ENCODE peak calls at places on chromosomes 6 and 20, in six cellular contexts. One of them, this sample, is unnamed.

GRCh38 chr20:19304389-19304788 is 91.9 kb downstream of the SLC24A3 start:
- DNase-seq in HFFc6: no peak
- DNase-seq in BJ: no peak
- DNase-seq in AG04450: no peak
- DNase-seq in GM20000: no peak
- DNase-seq in cardiac fibroblast: no peak
- DNase-seq in this sample: no peak

GRCh38 chr20:41818991-41819390 is 200.8 kb upstream of the CHD6 start:
- DNase-seq in HFFc6: no peak
- DNase-seq in BJ: no peak
- DNase-seq in AG04450: no peak
- DNase-seq in GM20000: no peak
- DNase-seq in cardiac fibroblast: no peak
- DNase-seq in this sample: no peak

GRCh38 chr6:138528137-138528536 is 28.8 kb upstream of the NHSL1 start:
- DNase-seq in HFFc6: no peak
- DNase-seq in BJ: no peak
- DNase-seq in AG04450: no peak
- DNase-seq in GM20000: no peak
- DNase-seq in cardiac fibroblast: no peak
- DNase-seq in this sample: no peak

GRCh38 chr20:11564491-11564890 is 353.2 kb upstream of the BTBD3 start:
- DNase-seq in HFFc6: no peak
- DNase-seq in BJ: no peak
- DNase-seq in AG04450: no peak
- DNase-seq in GM20000: no peak
- DNase-seq in cardiac fibroblast: no peak
- DNase-seq in this sample: no peak

GRCh38 chr20:25310921-25311728 is 63.2 kb downstream of the PYGB start:
- DNase-seq in HFFc6: peak; percentile 87
- DNase-seq in BJ: peak; percentile 80
- DNase-seq in AG04450: peak; percentile 58
- DNase-seq in GM20000: no peak
- DNase-seq in cardiac fibroblast: peak; percentile 63
- DNase-seq in this sample: no peak

GRCh38 chr20:59583428-59584277 is 20.7 kb upstream of the PHACTR3 start:
- DNase-seq in HFFc6: no peak
- DNase-seq in BJ: no peak
- DNase-seq in AG04450: no peak
- DNase-seq in GM20000: no peak
- DNase-seq in cardiac fibroblast: peak; percentile 7
- DNase-seq in this sample: no peak

GRCh38 chr6:53928641-53929339 is 134.0 kb downstream of the LRRC1 start:
- DNase-seq in HFFc6: no peak
- DNase-seq in BJ: no peak
- DNase-seq in AG04450: no peak
- DNase-seq in GM20000: no peak
- DNase-seq in cardiac fibroblast: peak; percentile 23
- DNase-seq in this sample: no peak

GRCh38 chr6:109008951-109009760 is 85.5 kb downstream of the SESN1 start:
- DNase-seq in HFFc6: peak; percentile 74
- DNase-seq in BJ: peak; percentile 32
- DNase-seq in AG04450: peak; percentile 48
- DNase-seq in GM20000: peak; percentile 87
- DNase-seq in cardiac fibroblast: peak; percentile 92
- DNase-seq in this sample: peak; percentile 84

GRCh38 chr6:1062786-1063545 is 248.9 kb upstream of the FOXQ1 start:
- DNase-seq in HFFc6: peak; percentile 0
- DNase-seq in BJ: no peak
- DNase-seq in AG04450: no peak
- DNase-seq in GM20000: no peak
- DNase-seq in cardiac fibroblast: no peak
- DNase-seq in this sample: no peak

GRCh38 chr20:54025166-54025835 is 45.1 kb downstream of the BCAS1 start:
- DNase-seq in HFFc6: no peak
- DNase-seq in BJ: no peak
- DNase-seq in AG04450: no peak
- DNase-seq in GM20000: no peak
- DNase-seq in cardiac fibroblast: peak; percentile 15
- DNase-seq in this sample: no peak

GRCh38 chr6:145118224-145118623 is 617.1 kb downstream of the EPM2A start:
- DNase-seq in HFFc6: no peak
- DNase-seq in BJ: no peak
- DNase-seq in AG04450: no peak
- DNase-seq in GM20000: no peak
- DNase-seq in cardiac fibroblast: no peak
- DNase-seq in this sample: no peak

GRCh38 chr6:170367241-170367640 is 60.7 kb downstream of the FAM120B start:
- DNase-seq in HFFc6: no peak
- DNase-seq in BJ: no peak
- DNase-seq in AG04450: no peak
- DNase-seq in GM20000: no peak
- DNase-seq in cardiac fibroblast: no peak
- DNase-seq in this sample: no peak

GRCh38 chr6:107576852-107577251 is 86.9 kb downstream of the SOBP start:
- DNase-seq in HFFc6: peak; percentile 71
- DNase-seq in BJ: no peak
- DNase-seq in AG04450: peak; percentile 4
- DNase-seq in GM20000: no peak
- DNase-seq in cardiac fibroblast: peak; percentile 14
- DNase-seq in this sample: no peak

GRCh38 chr6:17015144-17015543 is 86.7 kb upstream of the STMND1 start:
- DNase-seq in HFFc6: peak; percentile 68
- DNase-seq in BJ: no peak
- DNase-seq in AG04450: no peak
- DNase-seq in GM20000: peak; percentile 29
- DNase-seq in cardiac fibroblast: peak; percentile 30
- DNase-seq in this sample: peak; percentile 27

GRCh38 chr20:23325107-23325506 is 25.5 kb upstream of the NXT1 start:
- DNase-seq in HFFc6: no peak
- DNase-seq in BJ: no peak
- DNase-seq in AG04450: no peak
- DNase-seq in GM20000: no peak
- DNase-seq in cardiac fibroblast: no peak
- DNase-seq in this sample: no peak

GRCh38 chr6:112428477-112428876 is 81.3 kb downstream of the RFPL4B start:
- DNase-seq in HFFc6: no peak
- DNase-seq in BJ: no peak
- DNase-seq in AG04450: no peak
- DNase-seq in GM20000: no peak
- DNase-seq in cardiac fibroblast: no peak
- DNase-seq in this sample: no peak

GRCh38 chr6:79070206-79070825 is 7.7 kb downstream of the PHIP start:
- DNase-seq in HFFc6: no peak
- DNase-seq in BJ: no peak
- DNase-seq in AG04450: no peak
- DNase-seq in GM20000: peak; percentile 33
- DNase-seq in cardiac fibroblast: no peak
- DNase-seq in this sample: peak; percentile 28

GRCh38 chr6:6825986-6826901 is 237.7 kb downstream of the LY86 start:
- DNase-seq in HFFc6: no peak
- DNase-seq in BJ: no peak
- DNase-seq in AG04450: no peak
- DNase-seq in GM20000: peak; percentile 33
- DNase-seq in cardiac fibroblast: peak; percentile 14
- DNase-seq in this sample: peak; percentile 56

GRCh38 chr6:13554929-13555333 is 19.5 kb upstream of the SIRT5 start:
- DNase-seq in HFFc6: no peak
- DNase-seq in BJ: no peak
- DNase-seq in AG04450: no peak
- DNase-seq in GM20000: no peak
- DNase-seq in cardiac fibroblast: peak; percentile 35
- DNase-seq in this sample: no peak

GRCh38 chr6:105787747-105788146 is 298.4 kb upstream of the PRDM1 start:
- DNase-seq in HFFc6: no peak
- DNase-seq in BJ: no peak
- DNase-seq in AG04450: no peak
- DNase-seq in GM20000: no peak
- DNase-seq in cardiac fibroblast: no peak
- DNase-seq in this sample: no peak

GRCh38 chr6:105791569-105792318 is 294.4 kb upstream of the PRDM1 start:
- DNase-seq in HFFc6: no peak
- DNase-seq in BJ: no peak
- DNase-seq in AG04450: no peak
- DNase-seq in GM20000: no peak
- DNase-seq in cardiac fibroblast: no peak
- DNase-seq in this sample: peak; percentile 29

GRCh38 chr6:105789935-105790334 is 296.2 kb upstream of the PRDM1 start:
- DNase-seq in HFFc6: no peak
- DNase-seq in BJ: no peak
- DNase-seq in AG04450: no peak
- DNase-seq in GM20000: no peak
- DNase-seq in cardiac fibroblast: no peak
- DNase-seq in this sample: no peak

GRCh38 chr6:105793132-105793531 is 293.0 kb upstream of the PRDM1 start:
- DNase-seq in HFFc6: no peak
- DNase-seq in BJ: no peak
- DNase-seq in AG04450: no peak
- DNase-seq in GM20000: no peak
- DNase-seq in cardiac fibroblast: no peak
- DNase-seq in this sample: no peak

DNA sequence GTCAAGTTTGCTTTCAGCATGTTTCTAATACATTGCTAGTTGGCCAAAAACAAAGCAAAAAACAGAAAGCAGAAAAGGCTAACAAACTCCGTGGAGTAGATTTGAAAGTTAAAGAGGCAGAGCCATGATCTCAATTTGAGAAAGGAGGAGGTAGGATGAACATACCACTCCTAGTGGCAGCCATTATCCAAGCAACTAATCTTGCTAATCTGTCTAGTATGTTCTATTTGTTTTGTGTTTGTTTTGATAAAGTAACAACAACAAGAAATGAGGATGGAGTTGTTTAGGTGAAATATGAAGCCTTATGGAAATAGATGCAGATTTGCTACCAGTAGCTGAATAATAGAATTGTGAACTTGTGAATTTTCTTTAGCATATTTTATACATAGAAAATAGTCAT is 295.5 kb upstream of the PRDM1 start:
- DNase-seq in HFFc6: no peak
- DNase-seq in BJ: no peak
- DNase-seq in AG04450: no peak
- DNase-seq in GM20000: no peak
- DNase-seq in cardiac fibroblast: no peak
- DNase-seq in this sample: no peak
- TF ChIP-seq CTCF in HFFc6: peak; percentile 63
- TF ChIP-seq CTCF in BJ: peak; percentile 21
- TF ChIP-seq CTCF in AG04450: peak; percentile 38
- TF ChIP-seq CTCF in GM20000: no peak
- TF ChIP-seq CTCF in cardiac fibroblast: peak; percentile 9
- TF ChIP-seq CTCF in this sample: no peak

GRCh38 chr6:151784441-151785214 is 22.9 kb upstream of the ESR1 start:
- DNase-seq in HFFc6: no peak
- DNase-seq in BJ: no peak
- DNase-seq in AG04450: no peak
- DNase-seq in GM20000: no peak
- DNase-seq in cardiac fibroblast: no peak
- DNase-seq in this sample: no peak

GRCh38 chr6:151782560-151782959 is 24.9 kb upstream of the ESR1 start:
- DNase-seq in HFFc6: no peak
- DNase-seq in BJ: no peak
- DNase-seq in AG04450: no peak
- DNase-seq in GM20000: no peak
- DNase-seq in cardiac fibroblast: no peak
- DNase-seq in this sample: no peak

DNA sequence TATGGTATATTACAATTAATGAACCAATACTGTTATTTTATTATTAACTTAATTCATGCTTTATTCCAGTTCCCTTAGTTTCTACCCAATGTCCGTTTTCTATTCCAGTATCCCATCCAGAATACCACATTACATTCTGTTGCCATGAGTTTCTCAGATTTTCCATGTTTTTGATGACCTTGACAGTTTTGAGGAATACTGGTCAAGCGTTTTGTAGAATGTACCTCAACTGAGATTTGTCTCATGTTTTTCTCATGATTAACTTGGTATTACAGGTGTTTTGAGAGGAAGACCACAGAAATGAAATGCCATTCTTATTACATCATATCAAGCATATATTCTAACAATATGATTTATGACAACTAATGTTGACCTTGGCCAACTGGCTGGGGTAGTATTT is 23.8 kb upstream of the ESR1 start:
- DNase-seq in HFFc6: no peak
- DNase-seq in BJ: no peak
- DNase-seq in AG04450: no peak
- DNase-seq in GM20000: no peak
- DNase-seq in cardiac fibroblast: no peak
- DNase-seq in this sample: no peak
- TF ChIP-seq CTCF in HFFc6: no peak
- TF ChIP-seq CTCF in BJ: no peak
- TF ChIP-seq CTCF in AG04450: no peak
- TF ChIP-seq CTCF in GM20000: no peak
- TF ChIP-seq CTCF in cardiac fibroblast: no peak
- TF ChIP-seq CTCF in this sample: no peak

GRCh38 chr20:36541227-36542018 is at the start of gene MYL9:
- DNase-seq in HFFc6: peak; percentile 64
- DNase-seq in BJ: peak; percentile 13
- DNase-seq in AG04450: peak; percentile 39
- DNase-seq in GM20000: peak; percentile 71
- DNase-seq in cardiac fibroblast: peak; percentile 85
- DNase-seq in this sample: peak; percentile 76

GRCh38 chr20:36543187-36544133 is 2.1 kb downstream of the MYL9 start:
- DNase-seq in HFFc6: peak; percentile 72
- DNase-seq in BJ: peak; percentile 26
- DNase-seq in AG04450: no peak
- DNase-seq in GM20000: no peak
- DNase-seq in cardiac fibroblast: peak; percentile 80
- DNase-seq in this sample: peak; percentile 11

GRCh38 chr20:36540551-36541211 is 638 bp upstream of the MYL9 start:
- DNase-seq in HFFc6: no peak
- DNase-seq in BJ: no peak
- DNase-seq in AG04450: no peak
- DNase-seq in GM20000: no peak
- DNase-seq in cardiac fibroblast: no peak
- DNase-seq in this sample: no peak

GRCh38 chr20:36542516-36543186 is 1.3 kb downstream of the MYL9 start:
- DNase-seq in HFFc6: no peak
- DNase-seq in BJ: no peak
- DNase-seq in AG04450: no peak
- DNase-seq in GM20000: no peak
- DNase-seq in cardiac fibroblast: no peak
- DNase-seq in this sample: peak; percentile 9

GRCh38 chr20:36542019-36542488 is 735 bp downstream of the MYL9 start:
- DNase-seq in HFFc6: peak; percentile 39
- DNase-seq in BJ: no peak
- DNase-seq in AG04450: no peak
- DNase-seq in GM20000: no peak
- DNase-seq in cardiac fibroblast: peak; percentile 64
- DNase-seq in this sample: no peak
- TF ChIP-seq CTCF in HFFc6: peak; percentile 88
- TF ChIP-seq CTCF in BJ: peak; percentile 87
- TF ChIP-seq CTCF in AG04450: peak; percentile 77
- TF ChIP-seq CTCF in GM20000: no peak
- TF ChIP-seq CTCF in cardiac fibroblast: peak; percentile 69
- TF ChIP-seq CTCF in this sample: peak; percentile 33

DNA sequence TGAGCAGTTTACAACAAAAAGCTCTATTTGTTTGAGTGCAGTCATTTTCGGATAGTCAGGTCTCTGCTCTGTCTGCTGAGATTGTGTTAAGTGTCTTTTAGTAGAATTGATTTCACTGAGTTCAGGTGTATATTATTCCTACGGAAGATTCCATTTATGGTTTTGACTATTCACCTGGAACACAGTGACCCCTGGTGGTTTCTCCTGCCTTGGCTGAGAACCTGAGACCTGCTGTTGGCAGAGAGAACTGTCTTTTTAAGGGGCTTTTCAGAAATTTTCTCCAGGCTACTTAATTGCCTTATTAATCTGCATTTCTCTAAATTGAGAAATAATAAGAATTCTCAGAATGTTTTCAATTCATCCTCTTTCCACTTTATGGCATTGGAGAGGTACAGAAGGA is 508.0 kb downstream of the TBC1D32 start:
- DNase-seq in HFFc6: no peak
- DNase-seq in BJ: no peak
- DNase-seq in AG04450: no peak
- DNase-seq in GM20000: peak; percentile 8
- DNase-seq in cardiac fibroblast: peak; percentile 3
- DNase-seq in this sample: no peak
- TF ChIP-seq CTCF in HFFc6: peak; percentile 64
- TF ChIP-seq CTCF in BJ: no peak
- TF ChIP-seq CTCF in AG04450: no peak
- TF ChIP-seq CTCF in GM20000: no peak
- TF ChIP-seq CTCF in cardiac fibroblast: peak; percentile 36
- TF ChIP-seq CTCF in this sample: peak; percentile 43

This sample was measured in GM10248.